ENCODE peak calls at places on chromosomes 11 and 22, in nine cellular contexts. S is BE2C; H is fibroblast of lung; A is OCI-LY7; Y is cardiac muscle cell; X is CD8-positive, alpha-beta memory T cell; W is body of pancreas; Z is heart left ventricle; U is bronchial epithelial cell. F is an unnamed sample.

GRCh38 chr11:111665779-111666178 is 63.5 kb downstream of the SIK2 start:
- DNase-seq in S (no peak), H (peak; percentile 73), A (peak; percentile 24), Y (peak; percentile 80), X (no peak), W (no peak), Z (no peak), U (peak; percentile 32), F (no peak)

GRCh38 chr22:32887293-32887692 is 85.8 kb downstream of the TIMP3 start:
- DNase-seq in S (no peak), H (no peak), A (no peak), Y (no peak), X (no peak), W (no peak), Z (no peak), U (no peak), F (no peak)

GRCh38 chr11:132742929-132743328 is 789.4 kb downstream of the OPCML start:
- DNase-seq in S (no peak), H (no peak), A (no peak), Y (no peak), X (no peak), W (no peak), Z (no peak), U (no peak), F (no peak)

GRCh38 chr11:106091480-106092123 is 14.1 kb downstream of the AASDHPPT start:
- DNase-seq in S (no peak), H (peak; percentile 84), A (no peak), Y (no peak), X (no peak), W (no peak), Z (no peak), U (peak; percentile 90), F (no peak)

GRCh38 chr11:61270354-61271070 is 24.6 kb downstream of the VWCE start:
- DNase-seq in S (no peak), H (peak; percentile 47), A (no peak), Y (no peak), X (no peak), W (no peak), Z (no peak), U (peak; percentile 64), F (no peak)

GRCh38 chr11:8220261-8221024 is 43.2 kb downstream of the LMO1 start:
- DNase-seq in S (no peak), H (no peak), A (no peak), Y (no peak), X (no peak), W (no peak), Z (no peak), U (no peak), F (no peak)

GRCh38 chr22:26245001-26245400 is 75.7 kb downstream of the SEZ6L start:
- DNase-seq in S (no peak), H (no peak), A (no peak), Y (no peak), X (no peak), W (no peak), Z (no peak), U (no peak), F (no peak)

GRCh38 chr11:86249307-86250098 is 5.0 kb downstream of the EED start:
- DNase-seq in S (no peak), H (no peak), A (no peak), Y (no peak), X (no peak), W (no peak), Z (no peak), U (no peak), F (no peak)

GRCh38 chr22:27136596-27136995 is 479.2 kb downstream of the MIAT start:
- DNase-seq in S (no peak), H (no peak), A (no peak), Y (no peak), X (no peak), W (no peak), Z (no peak), U (no peak), F (no peak)

GRCh38 chr11:11618973-11619435 is 2.8 kb downstream of the GALNT18 start:
- DNase-seq in S (no peak), H (no peak), A (no peak), Y (peak; percentile 26), X (no peak), W (no peak), Z (no peak), U (no peak), F (no peak)

GRCh38 chr11:114161486-114162250 is 102.2 kb downstream of the ZBTB16 start:
- DNase-seq in S (no peak), H (no peak), A (no peak), Y (no peak), X (no peak), W (no peak), Z (no peak), U (no peak), F (no peak)
- H3K4me3 ChIP-seq in S (no peak overlapping the region), H (no peak overlapping the region), A (no peak overlapping the region), Y (no peak overlapping the region), X (no peak overlapping the region), W (no peak overlapping the region), Z (no peak overlapping the region), U (no peak overlapping the region), F (no peak overlapping the region)

DNA sequence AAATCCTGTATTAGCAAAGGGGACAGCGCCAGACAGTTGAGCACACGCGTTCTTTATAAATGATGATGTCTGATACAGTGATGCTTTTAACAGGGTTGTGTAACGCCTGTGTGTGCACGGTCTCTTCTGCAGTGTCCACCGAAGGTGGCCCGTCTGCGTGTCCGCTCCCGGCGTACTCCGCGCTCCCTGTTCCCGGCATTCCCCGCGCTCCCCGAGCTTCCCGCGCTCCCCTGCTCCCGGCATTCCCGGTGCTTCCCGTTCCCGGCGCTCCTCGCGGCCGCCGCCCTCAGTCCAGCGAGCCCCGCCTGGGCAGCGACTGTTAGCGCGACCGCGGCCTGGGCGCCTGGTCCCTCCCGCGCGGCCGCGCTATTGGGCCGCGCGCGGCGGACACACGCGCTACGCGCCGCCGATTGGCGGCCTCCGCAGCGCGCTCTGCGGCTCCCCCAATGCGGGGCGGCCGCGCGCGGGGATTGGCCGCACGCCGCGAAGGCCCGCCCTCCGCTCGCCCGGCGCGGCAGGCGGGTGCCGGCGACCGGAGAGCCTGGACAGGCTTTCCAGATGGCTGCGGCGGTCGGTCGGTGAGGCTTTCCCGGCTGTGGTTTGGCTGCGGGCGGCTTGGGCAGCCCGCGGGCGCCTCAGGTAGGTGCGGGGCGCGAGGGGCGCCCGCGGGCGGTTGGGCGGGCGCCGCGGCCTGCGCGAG is at the start of gene DGCR8:
- DNase-seq in S (peak; percentile 96), H (peak; percentile 94), A (peak; percentile 91), Y (peak; percentile 96), X (peak; percentile 74), W (peak; percentile 94), Z (peak; percentile 96), U (peak; percentile 84), F (peak; percentile 38)
- H3K36me3 ChIP-seq in S (peaks cover 13% of the 10 kb centered on the region), H (peaks cover 4% of the 10 kb centered on the region), A (no peaks in the 10 kb centered on the region), Y (no peaks in the 10 kb centered on the region), X (no peaks in the 10 kb centered on the region), W (no peaks in the 10 kb centered on the region), Z (no peaks in the 10 kb centered on the region), U (no peaks in the 10 kb centered on the region), F (no peaks in the 10 kb centered on the region)

GRCh38 chr22:49928571-49929552 is 10.4 kb downstream of the CRELD2 start:
- DNase-seq in S (no peak), H (no peak), A (no peak), Y (no peak), X (no peak), W (no peak), Z (no peak), U (no peak), F (no peak)
- H3K4me3 ChIP-seq in S (no peak overlapping the region), H (no peak overlapping the region), A (no peak overlapping the region), Y (no peak overlapping the region), X (no peak overlapping the region), W (no peak overlapping the region), Z (no peak overlapping the region), U (no peak overlapping the region), F (no peak overlapping the region)

GRCh38 chr22:20572132-20572802 is 64.9 kb downstream of the MED15 start:
- DNase-seq in S (no peak), H (no peak), A (no peak), Y (no peak), X (no peak), W (no peak), Z (no peak), U (no peak), F (no peak)

GRCh38 chr22:20574920-20575353 is 67.5 kb downstream of the MED15 start:
- DNase-seq in S (no peak), H (no peak), A (no peak), Y (no peak), X (no peak), W (no peak), Z (no peak), U (no peak), F (no peak)

GRCh38 chr22:20575724-20576444 is 68.5 kb downstream of the MED15 start:
- DNase-seq in S (no peak), H (no peak), A (no peak), Y (no peak), X (no peak), W (no peak), Z (no peak), U (no peak), F (no peak)

GRCh38 chr22:20573176-20573829 is 65.9 kb downstream of the MED15 start:
- DNase-seq in S (no peak), H (no peak), A (no peak), Y (no peak), X (no peak), W (no peak), Z (no peak), U (no peak), F (no peak)

GRCh38 chr22:20573830-20574615 is 66.6 kb downstream of the MED15 start:
- DNase-seq in S (no peak), H (no peak), A (no peak), Y (no peak), X (no peak), W (no peak), Z (no peak), U (no peak), F (no peak)
- H3K36me3 ChIP-seq in S (peaks cover 70% of the 10 kb centered on the region), H (peaks cover 35% of the 10 kb centered on the region), A (peaks cover 82% of the 10 kb centered on the region), Y (peaks cover 32% of the 10 kb centered on the region), X (peaks cover 72% of the 10 kb centered on the region), W (peaks cover 42% of the 10 kb centered on the region), Z (peaks cover 90% of the 10 kb centered on the region), U (peaks cover 65% of the 10 kb centered on the region), F (peaks cover 42% of the 10 kb centered on the region)

GRCh38 chr11:16989554-16989953 is 24.7 kb downstream of the PLEKHA7 start:
- DNase-seq in S (peak; percentile 24), H (no peak), A (no peak), Y (no peak), X (no peak), W (no peak), Z (no peak), U (no peak), F (no peak)

GRCh38 chr11:16985297-16985696 is 28.9 kb downstream of the PLEKHA7 start:
- DNase-seq in S (no peak), H (no peak), A (no peak), Y (no peak), X (no peak), W (peak; percentile 48), Z (no peak), U (no peak), F (no peak)

GRCh38 chr11:16987205-16987568 is 27.0 kb downstream of the PLEKHA7 start:
- DNase-seq in S (no peak), H (no peak), A (no peak), Y (peak; percentile 39), X (no peak), W (peak; percentile 85), Z (no peak), U (no peak), F (no peak)

GRCh38 chr11:16984229-16984628 is 30.0 kb downstream of the PLEKHA7 start:
- DNase-seq in S (no peak), H (no peak), A (no peak), Y (no peak), X (no peak), W (no peak), Z (no peak), U (no peak), F (no peak)

GRCh38 chr11:16986434-16987204 is 27.6 kb downstream of the PLEKHA7 start:
- DNase-seq in S (no peak), H (no peak), A (peak; percentile 5), Y (no peak), X (peak; percentile 69), W (peak; percentile 96), Z (no peak), U (no peak), F (no peak)
- H3K4me3 ChIP-seq in S (no peak overlapping the region), H (no peak overlapping the region), A (no peak overlapping the region), Y (no peak overlapping the region), X (peak overlapping the region; percentile 44), W (no peak overlapping the region), Z (no peak overlapping the region), U (no peak overlapping the region), F (no peak overlapping the region)